ENCODE peak calls at places on chromosomes 2 and 18, in seven cellular contexts. T, F, D, U, S, Q and H are unnamed samples.
A peak's percentile ranks its signal among the peaks of the same experiment; 100 is the strongest.

GRCh38 chr18:22422909-22423548 is 5.3 kb upstream of the CTAGE1 start:
- DNase-seq in U (no peak), F (no peak), Q (peak; percentile 81), T (no peak), S (no peak), D (no peak), H (no peak)

GRCh38 chr2:241035142-241035817 is 36.9 kb downstream of the SNED1 start:
- DNase-seq in D (peak; percentile 22), S (peak; percentile 62), F (no peak), Q (no peak), U (no peak), T (peak; percentile 54), H (peak; percentile 16)

GRCh38 chr2:28594369-28595108 is 98.7 kb downstream of the PLB1 start:
- DNase-seq in U (peak; percentile 66), T (peak; percentile 65), S (peak; percentile 85), F (peak; percentile 92), D (peak; percentile 91), Q (peak; percentile 69), H (peak; percentile 76)

GRCh38 chr2:74031203-74031602 is 46.5 kb downstream of the TET3 start:
- DNase-seq in U (no peak), S (no peak), T (no peak), F (no peak), D (no peak), Q (no peak), H (no peak)

GRCh38 chr2:204495381-204495780 is 49.9 kb upstream of the PARD3B start:
- DNase-seq in U (no peak), F (no peak), D (no peak), Q (no peak), T (no peak), S (no peak), H (no peak)

GRCh38 chr18:41391616-41392610 is 563.1 kb upstream of the PIK3C3 start:
- DNase-seq in Q (peak; percentile 51), F (peak; percentile 30), D (no peak), S (no peak), T (no peak), U (peak; percentile 63), H (no peak)

GRCh38 chr2:85853499-85854165 is 35.2 kb downstream of the ST3GAL5 start:
- DNase-seq in Q (no peak), T (no peak), U (no peak), S (peak; percentile 74), F (no peak), D (no peak), H (no peak)

GRCh38 chr18:77393519-77393918 is 143.9 kb downstream of the GALR1 start:
- DNase-seq in U (no peak), Q (no peak), S (no peak), F (no peak), T (no peak), D (no peak), H (no peak)

GRCh38 chr18:6031442-6031841 is 136.1 kb upstream of the TMEM200C start:
- DNase-seq in D (no peak), Q (no peak), F (no peak), U (no peak), S (no peak), T (no peak), H (no peak)

GRCh38 chr2:40367652-40368051 is 84.2 kb downstream of the SLC8A1 start:
- DNase-seq in U (no peak), T (no peak), D (no peak), Q (peak; percentile 51), F (no peak), S (no peak), H (no peak)

GRCh38 chr2:146413086-146413610 is 1431.7 kb upstream of the ACVR2A start:
- DNase-seq in S (no peak), D (no peak), F (no peak), U (no peak), T (no peak), Q (no peak), H (no peak)

GRCh38 chr2:237213325-237214040 is 127.8 kb downstream of the COPS8 start:
- DNase-seq in F (peak; percentile 85), T (no peak), S (no peak), Q (peak; percentile 96), D (no peak), U (no peak), H (no peak)

GRCh38 chr18:36328385-36328858 is 30.9 kb downstream of the FHOD3 start:
- DNase-seq in D (no peak), F (no peak), Q (no peak), S (no peak), T (no peak), U (no peak), H (no peak)

GRCh38 chr2:158598856-158599517 is 142.2 kb downstream of the PKP4 start:
- DNase-seq in U (peak; percentile 8), D (no peak), F (no peak), S (no peak), Q (no peak), T (no peak), H (no peak)

GRCh38 chr2:34547340-34547739 is 948.2 kb upstream of the FAM98A start:
- DNase-seq in F (no peak), U (no peak), Q (no peak), S (no peak), T (no peak), D (no peak), H (no peak)

GRCh38 chr2:133504566-133505505 is 63.4 kb downstream of the NCKAP5 start:
- DNase-seq in S (no peak), D (no peak), U (no peak), F (peak; percentile 81), T (no peak), Q (peak; percentile 43), H (no peak)

GRCh38 chr2:239259603-239260298 is 141.1 kb downstream of the HDAC4 start:
- DNase-seq in Q (no peak), U (no peak), D (no peak), S (peak; percentile 32), F (no peak), T (no peak), H (no peak)

GRCh38 chr2:70659551-70659950 is 105.9 kb upstream of the TGFA start:
- DNase-seq in T (no peak), Q (no peak), D (no peak), U (no peak), F (no peak), S (no peak), H (no peak)

GRCh38 chr2:32656069-32656468 is 28.2 kb downstream of the TTC27 start:
- DNase-seq in F (no peak), S (no peak), U (no peak), D (no peak), Q (no peak), T (no peak), H (no peak)

GRCh38 chr18:56009451-56009850 is 421.5 kb upstream of the TCF4 start:
- DNase-seq in D (no peak), U (no peak), S (no peak), F (no peak), T (no peak), Q (no peak), H (no peak)

GRCh38 chr2:205885492-205886099 is 200.4 kb downstream of the INO80D start:
- DNase-seq in D (peak; percentile 72), F (peak; percentile 95), Q (peak; percentile 76), U (no peak), S (peak; percentile 18), T (peak; percentile 16), H (peak; percentile 58)

GRCh38 chr2:36478332-36478738 is 119.6 kb downstream of the FEZ2 start:
- DNase-seq in T (no peak), U (no peak), F (peak; percentile 48), Q (peak; percentile 86), S (no peak), D (no peak), H (no peak)

GRCh38 chr2:240437861-240438809 is 2.7 kb downstream of the GPC1 start:
- DNase-seq in Q (peak; percentile 55), T (peak; percentile 45), S (peak; percentile 69), U (no peak), D (peak; percentile 74), F (peak; percentile 83), H (peak; percentile 72)

GRCh38 chr2:233915133-233915532 is 2.0 kb upstream of the TRPM8 start:
- DNase-seq in S (no peak), Q (no peak), U (no peak), D (no peak), T (no peak), F (no peak), H (no peak)

GRCh38 chr2:37738266-37738885 is 66.9 kb upstream of the CDC42EP3 start:
- DNase-seq in D (no peak), S (no peak), F (no peak), Q (no peak), T (no peak), U (no peak), H (no peak)

GRCh38 chr2:184067502-184067901 is 530.8 kb upstream of the ZNF804A start:
- DNase-seq in S (no peak), F (no peak), U (no peak), D (no peak), Q (no peak), T (no peak), H (no peak)

GRCh38 chr18:8841781-8842485 is 136.6 kb downstream of the MTCL1 start:
- DNase-seq in F (no peak), Q (peak; percentile 36), U (no peak), S (no peak), D (no peak), T (no peak), H (no peak)

GRCh38 chr2:174158003-174158402 is 90.3 kb downstream of the OLA1 start:
- DNase-seq in F (no peak), Q (peak; percentile 38), S (peak; percentile 7), T (no peak), D (no peak), U (no peak), H (peak; percentile 21)